ENCODE peak calls at places on chromosomes 11 and 22, in ten cellular contexts. G, H, X, J, O, A, T, C, P and E are unnamed samples.
A peak's percentile ranks its signal among the peaks of the same experiment; 100 is the strongest.

GRCh38 chr22:47463220-47463619 is 700.8 kb downstream of the TBC1D22A start:
- DNase-seq in G (no peak), H (no peak), X (no peak), J (no peak), O (no peak), A (no peak), T (no peak), C (no peak), P (no peak), E (no peak)

GRCh38 chr22:41589601-41590365 is at the start of gene PMM1:
- DNase-seq in G (peak; percentile 98), H (peak; percentile 100), X (peak; percentile 98), J (peak; percentile 100), O (peak; percentile 93), A (peak; percentile 93), T (peak; percentile 100), C (peak; percentile 100), P (peak; percentile 100), E (peak; percentile 100)

GRCh38 chr22:45335021-45335818 is 25.5 kb downstream of the FAM118A start:
- DNase-seq in G (no peak), H (no peak), X (no peak), J (no peak), O (no peak), A (peak; percentile 48), T (peak; percentile 31), C (no peak), P (no peak), E (no peak)

GRCh38 chr11:43868852-43869567 is 11.6 kb upstream of the ALKBH3 start:
- DNase-seq in G (peak; percentile 79), H (no peak), X (peak; percentile 41), J (no peak), O (no peak), A (no peak), T (no peak), C (peak; percentile 46), P (no peak), E (no peak)

GRCh38 chr22:20463324-20464095 is 25.9 kb upstream of the SCARF2 start:
- DNase-seq in G (no peak), H (no peak), X (no peak), J (no peak), O (no peak), A (no peak), T (no peak), C (no peak), P (no peak), E (no peak)

GRCh38 chr11:67265633-67266423 is 445 bp upstream of the GRK2 start:
- DNase-seq in G (peak; percentile 91), H (peak; percentile 90), X (peak; percentile 44), J (peak; percentile 69), O (peak; percentile 76), A (peak; percentile 94), T (no peak), C (peak; percentile 85), P (peak; percentile 88), E (peak; percentile 85)

GRCh38 chr11:58285483-58286040 is 17.5 kb upstream of the OR10W1 start:
- DNase-seq in G (no peak), H (no peak), X (no peak), J (no peak), O (no peak), A (no peak), T (no peak), C (no peak), P (no peak), E (no peak)

GRCh38 chr11:68538025-68538424 is 77.5 kb downstream of the PPP6R3 start:
- DNase-seq in G (no peak), H (no peak), X (no peak), J (no peak), O (no peak), A (no peak), T (no peak), C (no peak), P (no peak), E (no peak)

GRCh38 chr11:101862410-101863233 is 52.2 kb upstream of the CEP126 start:
- DNase-seq in G (no peak), H (no peak), X (peak; percentile 76), J (no peak), O (peak; percentile 44), A (peak; percentile 15), T (no peak), C (peak; percentile 38), P (no peak), E (no peak)

GRCh38 chr11:70311616-70312015 is 41.1 kb downstream of the PPFIA1 start:
- DNase-seq in G (no peak), H (no peak), X (no peak), J (no peak), O (no peak), A (no peak), T (no peak), C (peak; percentile 12), P (peak; percentile 10), E (no peak)

GRCh38 chr22:29773233-29773632 is 6.1 kb downstream of the UQCR10 start:
- DNase-seq in G (no peak), H (no peak), X (no peak), J (no peak), O (peak; percentile 40), A (no peak), T (peak; percentile 23), C (no peak), P (no peak), E (no peak)

GRCh38 chr11:34558673-34559072 is 45.1 kb upstream of the ELF5 start:
- DNase-seq in G (no peak), H (no peak), X (no peak), J (no peak), O (no peak), A (no peak), T (no peak), C (no peak), P (no peak), E (no peak)

GRCh38 chr11:2771758-2772466 is 72.1 kb upstream of the KCNQ1OT1 start:
- DNase-seq in G (no peak), H (peak; percentile 33), X (no peak), J (no peak), O (no peak), A (no peak), T (no peak), C (peak; percentile 15), P (peak; percentile 60), E (peak; percentile 19)

GRCh38 chr11:116895053-116895757 is 57.8 kb upstream of the APOA1 start:
- DNase-seq in G (peak; percentile 42), H (no peak), X (no peak), J (peak; percentile 16), O (no peak), A (peak; percentile 28), T (peak; percentile 38), C (no peak), P (peak; percentile 70), E (no peak)

GRCh38 chr11:83663446-83663845 is 377.3 kb upstream of the CCDC90B start:
- DNase-seq in G (no peak), H (no peak), X (no peak), J (no peak), O (no peak), A (no peak), T (no peak), C (no peak), P (no peak), E (no peak)

GRCh38 chr11:83663984-83664383 is 377.8 kb upstream of the CCDC90B start:
- DNase-seq in G (no peak), H (no peak), X (no peak), J (no peak), O (no peak), A (no peak), T (no peak), C (no peak), P (no peak), E (no peak)

GRCh38 chr11:83659466-83659865 is 373.3 kb upstream of the CCDC90B start:
- DNase-seq in G (no peak), H (no peak), X (no peak), J (no peak), O (no peak), A (no peak), T (no peak), C (no peak), P (no peak), E (no peak)

GRCh38 chr11:83661491-83662350 is 375.6 kb upstream of the CCDC90B start:
- DNase-seq in G (no peak), H (no peak), X (peak; percentile 65), J (no peak), O (no peak), A (no peak), T (no peak), C (no peak), P (no peak), E (no peak)

DNA sequence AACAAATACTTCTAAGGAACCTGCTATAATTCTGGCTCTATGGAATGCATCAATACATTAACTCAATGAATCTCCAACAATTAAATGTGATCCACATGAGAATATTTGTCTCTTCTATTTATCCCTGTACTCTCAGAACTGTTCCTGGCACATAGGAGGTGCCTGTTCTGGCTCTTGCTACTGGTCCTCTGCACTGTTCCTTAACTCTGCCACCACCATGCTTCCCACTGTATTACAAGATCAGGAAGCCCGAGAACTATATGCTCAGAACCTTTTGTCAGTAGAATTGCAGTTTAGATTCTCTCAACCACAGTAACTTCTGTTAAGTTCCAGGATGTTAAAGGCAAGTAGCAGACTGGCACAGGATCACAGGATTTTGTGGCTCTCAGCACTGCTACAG is 376.3 kb upstream of the CCDC90B start:
- DNase-seq in G (no peak), H (no peak), X (no peak), J (no peak), O (no peak), A (no peak), T (no peak), C (no peak), P (no peak), E (no peak)
- H3K4me3 ChIP-seq in G (no peak overlapping the region), H (no peak overlapping the region), X (no peak overlapping the region), J (no peak overlapping the region), O (no peak overlapping the region), A (no peak overlapping the region), T (no peak overlapping the region), C (no peak overlapping the region), P (no peak overlapping the region), E (no peak overlapping the region)

GRCh38 chr11:28529540-28530410 is 421.6 kb downstream of the METTL15 start:
- DNase-seq in G (peak; percentile 9), H (no peak), X (peak; percentile 50), J (peak; percentile 10), O (no peak), A (peak; percentile 32), T (no peak), C (no peak), P (no peak), E (no peak)
- TF ChIP-seq EP300 in G (no peak), H (no peak), X (no peak), J (no peak), O (no peak), A (no peak), T (no peak), C (no peak), P (no peak), E (no peak)

DNA sequence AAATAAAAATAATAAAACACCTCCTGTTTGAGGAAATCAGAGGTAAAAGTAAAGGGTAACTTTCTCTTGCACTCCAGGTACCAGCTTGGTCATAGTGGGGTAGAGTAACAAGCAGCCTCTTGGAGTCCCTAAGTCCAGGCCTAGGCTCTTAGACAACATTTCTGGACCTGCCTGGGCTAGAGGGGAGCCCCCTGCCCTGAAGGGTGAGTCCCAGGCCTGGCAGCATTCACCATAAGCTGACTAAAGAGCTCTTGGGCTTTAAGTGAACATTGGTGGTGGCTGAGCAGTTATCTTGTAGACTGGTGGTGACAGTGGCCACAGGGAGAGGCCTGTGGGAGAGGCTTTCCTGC is 18.6 kb upstream of the OR56A3 start:
- DNase-seq in G (no peak), H (no peak), X (no peak), J (no peak), O (no peak), A (no peak), T (no peak), C (no peak), P (no peak), E (no peak)
- H3K4me3 ChIP-seq in G (no peak overlapping the region), H (no peak overlapping the region), X (no peak overlapping the region), J (no peak overlapping the region), O (no peak overlapping the region), A (no peak overlapping the region), T (no peak overlapping the region), C (no peak overlapping the region), P (no peak overlapping the region), E (no peak overlapping the region)

GRCh38 chr11:115420524-115420923 is 83.7 kb downstream of the CADM1 start:
- DNase-seq in G (no peak), H (no peak), X (no peak), J (no peak), O (no peak), A (no peak), T (no peak), C (no peak), P (no peak), E (no peak)
- TF ChIP-seq EP300 in G (no peak), H (no peak), X (no peak), J (no peak), O (no peak), A (no peak), T (no peak), C (no peak), P (no peak), E (no peak)